ENCODE peak calls at places on chromosomes 1 and 21, in nine cellular contexts. N is AG08396; P is stimulated activated CD4-positive, alpha-beta T cell treated with anti-CD3 and anti-CD28 coated beads, Interleukin-15, amount 100 ng/mL, for 24 hours; O is astrocyte of the spinal cord; S is brain microvascular endothelial cell; B is NCI-H345; A is DMS 273 treated with DMSO at 0.1 percent for 48 hours; D is Caki2; L is IMR-90. M is an unnamed sample.

GRCh38 chr1:10888289-10888688 is 91.8 kb upstream of the CASZ1 start:
- DNase-seq in N (no peak), P (no peak), O (no peak), S (no peak), B (no peak), A (no peak), D (no peak), L (no peak), M (no peak)

GRCh38 chr1:6587261-6588005 is 7.6 kb downstream of the ZBTB48 start:
- DNase-seq in N (no peak), P (no peak), O (no peak), S (no peak), B (no peak), A (no peak), D (no peak), L (no peak), M (no peak)

GRCh38 chr1:3050603-3051002 is 18.4 kb upstream of the PRDM16 start:
- DNase-seq in N (no peak), P (no peak), O (no peak), S (no peak), B (no peak), A (no peak), D (no peak), L (no peak), M (no peak)

GRCh38 chr1:182614796-182615451 is 10.7 kb upstream of the RGS16 start:
- DNase-seq in N (peak), P (peak), O (peak), S (peak), B (peak), A (peak), D (peak), L (peak), M (peak)

GRCh38 chr1:211420389-211420788 is 71.6 kb downstream of the RD3 start:
- DNase-seq in N (peak), P (peak), O (peak), S (peak), B (peak), A (peak), D (peak), L (peak), M (no peak)

GRCh38 chr1:70090875-70091274 is 114.5 kb downstream of the LRRC40 start:
- DNase-seq in N (peak), P (no peak), O (peak), S (peak), B (no peak), A (no peak), D (no peak), L (peak), M (no peak)

GRCh38 chr1:63991685-63992084 is 211.7 kb upstream of the UBE2U start:
- DNase-seq in N (no peak), P (no peak), O (no peak), S (no peak), B (peak), A (no peak), D (peak), L (no peak), M (no peak)

GRCh38 chr1:217135569-217135915 is 412.3 kb upstream of the ESRRG start:
- DNase-seq in N (peak), P (no peak), O (peak), S (no peak), B (peak), A (no peak), D (no peak), L (peak), M (peak)

GRCh38 chr21:42406201-42406601 is 2.5 kb downstream of the UBASH3A start:
- DNase-seq in N (no peak), P (peak), O (no peak), S (no peak), B (no peak), A (no peak), D (no peak), L (no peak), M (no peak)

GRCh38 chr21:37628362-37628761 is 261.8 kb downstream of the DYRK1A start:
- DNase-seq in N (no peak), P (no peak), O (no peak), S (no peak), B (no peak), A (no peak), D (no peak), L (no peak), M (no peak)

GRCh38 chr1:54312874-54313316 is 93.3 kb downstream of the SSBP3 start:
- DNase-seq in N (peak), P (no peak), O (peak), S (peak), B (peak), A (no peak), D (peak), L (peak), M (peak)

GRCh38 chr1:243798726-243799125 is 51.3 kb downstream of the AKT3 start:
- DNase-seq in N (peak), P (peak), O (peak), S (peak), B (no peak), A (no peak), D (peak), L (peak), M (no peak)

GRCh38 chr1:28602536-28603439 is 10.7 kb downstream of the RAB42 start:
- DNase-seq in N (peak), P (peak), O (peak), S (peak), B (peak), A (peak), D (peak), L (peak), M (peak)

GRCh38 chr21:43976661-43977060 is 35.4 kb upstream of the TRAPPC10 start:
- DNase-seq in N (no peak), P (no peak), O (no peak), S (no peak), B (no peak), A (no peak), D (no peak), L (no peak), M (no peak)

GRCh38 chr1:165259706-165260105 is 96.8 kb downstream of the LMX1A start:
- DNase-seq in N (no peak), P (no peak), O (no peak), S (no peak), B (no peak), A (no peak), D (no peak), L (no peak), M (no peak)

GRCh38 chr1:244012232-244012631 is 38.9 kb upstream of the ZBTB18 start:
- DNase-seq in N (peak), P (no peak), O (peak), S (peak), B (no peak), A (no peak), D (peak), L (peak), M (no peak)

GRCh38 chr1:66250483-66250882 is 283.5 kb upstream of the SGIP1 start:
- DNase-seq in N (no peak), P (no peak), O (no peak), S (peak), B (no peak), A (no peak), D (no peak), L (no peak), M (no peak)